ENCODE peak calls at places on chromosomes 12 and 14, in four cellular contexts. One of them, this sample, is unnamed.

GRCh38 chr12:98058838-98059237 is 456.6 kb upstream of the TMPO start:
- DNase-seq in OCI-LY7: no peak
- DNase-seq in spleen: no peak
- DNase-seq in progenitor cell of endocrine pancreas: no peak
- DNase-seq in this sample: no peak

GRCh38 chr14:95226801-95227200 is 69.5 kb upstream of the DICER1 start:
- DNase-seq in OCI-LY7: no peak
- DNase-seq in spleen: no peak
- DNase-seq in progenitor cell of endocrine pancreas: no peak
- DNase-seq in this sample: no peak

GRCh38 chr12:76688001-76688400 is 75.9 kb upstream of the ZDHHC17 start:
- DNase-seq in OCI-LY7: no peak
- DNase-seq in spleen: no peak
- DNase-seq in progenitor cell of endocrine pancreas: no peak
- DNase-seq in this sample: no peak

GRCh38 chr12:27615331-27615891 is 80.8 kb upstream of the REP15 start:
- DNase-seq in OCI-LY7: no peak
- DNase-seq in spleen: no peak
- DNase-seq in progenitor cell of endocrine pancreas: no peak
- DNase-seq in this sample: no peak

GRCh38 chr14:56378474-56378873 is 201.1 kb upstream of the TMEM260 start:
- DNase-seq in OCI-LY7: no peak
- DNase-seq in spleen: no peak
- DNase-seq in progenitor cell of endocrine pancreas: no peak
- DNase-seq in this sample: no peak

GRCh38 chr12:106897082-106897481 is 58.6 kb upstream of the TMEM263 start:
- DNase-seq in OCI-LY7: no peak
- DNase-seq in spleen: no peak
- DNase-seq in progenitor cell of endocrine pancreas: no peak
- DNase-seq in this sample: no peak

GRCh38 chr14:94000986-94001385 is 3.9 kb downstream of the CCDC197 start:
- DNase-seq in OCI-LY7: no peak
- DNase-seq in spleen: no peak
- DNase-seq in progenitor cell of endocrine pancreas: no peak
- DNase-seq in this sample: no peak

GRCh38 chr12:121534495-121535148 is 46.2 kb downstream of the KDM2B start:
- DNase-seq in OCI-LY7: peak; percentile 18
- DNase-seq in spleen: no peak
- DNase-seq in progenitor cell of endocrine pancreas: no peak
- DNase-seq in this sample: no peak

GRCh38 chr12:61911113-61911512 is 349.1 kb upstream of the USP15 start:
- DNase-seq in OCI-LY7: no peak
- DNase-seq in spleen: no peak
- DNase-seq in progenitor cell of endocrine pancreas: no peak
- DNase-seq in this sample: no peak

GRCh38 chr12:8780389-8780788 is 42.0 kb upstream of the A2ML1 start:
- DNase-seq in OCI-LY7: peak; percentile 33
- DNase-seq in spleen: no peak
- DNase-seq in progenitor cell of endocrine pancreas: no peak
- DNase-seq in this sample: no peak

GRCh38 chr12:59844775-59845174 is 248.9 kb downstream of the SLC16A7 start:
- DNase-seq in OCI-LY7: no peak
- DNase-seq in spleen: no peak
- DNase-seq in progenitor cell of endocrine pancreas: no peak
- DNase-seq in this sample: no peak

GRCh38 chr12:59847127-59847526 is 251.3 kb downstream of the SLC16A7 start:
- DNase-seq in OCI-LY7: no peak
- DNase-seq in spleen: no peak
- DNase-seq in progenitor cell of endocrine pancreas: no peak
- DNase-seq in this sample: no peak

DNA sequence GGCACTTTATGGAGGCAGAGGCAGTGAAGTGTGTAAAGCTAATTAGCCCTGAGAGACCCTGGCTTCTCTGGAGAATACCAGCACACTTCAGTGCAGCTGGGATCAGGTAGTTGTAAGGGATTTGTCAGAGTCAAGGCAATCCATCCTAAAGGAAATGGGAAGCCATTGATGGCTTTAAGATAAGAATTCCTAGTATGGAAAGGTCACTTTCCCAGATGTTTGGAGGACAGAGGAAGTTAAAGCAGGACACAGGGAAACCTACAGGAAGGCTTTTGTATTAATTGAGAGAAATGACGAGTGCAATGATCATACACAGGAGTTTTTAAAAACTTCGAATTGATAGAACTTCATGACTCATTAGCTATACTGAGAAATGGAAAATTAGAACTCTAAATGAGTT is 254.4 kb downstream of the SLC16A7 start:
- DNase-seq in OCI-LY7: no peak
- DNase-seq in spleen: no peak
- DNase-seq in progenitor cell of endocrine pancreas: no peak
- DNase-seq in this sample: no peak
- TF ChIP-seq CTCF in OCI-LY7: no peak
- TF ChIP-seq CTCF in spleen: no peak
- TF ChIP-seq CTCF in progenitor cell of endocrine pancreas: no peak
- TF ChIP-seq CTCF in this sample: no peak

GRCh38 chr12:4117386-4118016 is 156.1 kb upstream of the CCND2 start:
- DNase-seq in OCI-LY7: no peak
- DNase-seq in spleen: no peak
- DNase-seq in progenitor cell of endocrine pancreas: no peak
- DNase-seq in this sample: no peak

GRCh38 chr12:4118017-4118510 is 155.5 kb upstream of the CCND2 start:
- DNase-seq in OCI-LY7: peak; percentile 74
- DNase-seq in spleen: no peak
- DNase-seq in progenitor cell of endocrine pancreas: no peak
- DNase-seq in this sample: peak; percentile 76

GRCh38 chr12:4114986-4115385 is 158.6 kb upstream of the CCND2 start:
- DNase-seq in OCI-LY7: no peak
- DNase-seq in spleen: no peak
- DNase-seq in progenitor cell of endocrine pancreas: no peak
- DNase-seq in this sample: no peak

GRCh38 chr12:4116251-4117111 is 157.1 kb upstream of the CCND2 start:
- DNase-seq in OCI-LY7: peak; percentile 12
- DNase-seq in spleen: no peak
- DNase-seq in progenitor cell of endocrine pancreas: no peak
- DNase-seq in this sample: no peak

GRCh38 chr12:4115570-4115969 is 158.0 kb upstream of the CCND2 start:
- DNase-seq in OCI-LY7: no peak
- DNase-seq in spleen: no peak
- DNase-seq in progenitor cell of endocrine pancreas: no peak
- DNase-seq in this sample: no peak
- TF ChIP-seq CTCF in OCI-LY7: peak; percentile 18
- TF ChIP-seq CTCF in spleen: no peak
- TF ChIP-seq CTCF in progenitor cell of endocrine pancreas: peak; percentile 19
- TF ChIP-seq CTCF in this sample: no peak

GRCh38 chr12:53224268-53224896 is 7.6 kb downstream of the RARG start:
- DNase-seq in OCI-LY7: no peak
- DNase-seq in spleen: peak; percentile 61
- DNase-seq in progenitor cell of endocrine pancreas: no peak
- DNase-seq in this sample: no peak
- TF ChIP-seq CTCF in OCI-LY7: peak; percentile 57
- TF ChIP-seq CTCF in spleen: no peak
- TF ChIP-seq CTCF in progenitor cell of endocrine pancreas: peak; percentile 48
- TF ChIP-seq CTCF in this sample: no peak

DNA sequence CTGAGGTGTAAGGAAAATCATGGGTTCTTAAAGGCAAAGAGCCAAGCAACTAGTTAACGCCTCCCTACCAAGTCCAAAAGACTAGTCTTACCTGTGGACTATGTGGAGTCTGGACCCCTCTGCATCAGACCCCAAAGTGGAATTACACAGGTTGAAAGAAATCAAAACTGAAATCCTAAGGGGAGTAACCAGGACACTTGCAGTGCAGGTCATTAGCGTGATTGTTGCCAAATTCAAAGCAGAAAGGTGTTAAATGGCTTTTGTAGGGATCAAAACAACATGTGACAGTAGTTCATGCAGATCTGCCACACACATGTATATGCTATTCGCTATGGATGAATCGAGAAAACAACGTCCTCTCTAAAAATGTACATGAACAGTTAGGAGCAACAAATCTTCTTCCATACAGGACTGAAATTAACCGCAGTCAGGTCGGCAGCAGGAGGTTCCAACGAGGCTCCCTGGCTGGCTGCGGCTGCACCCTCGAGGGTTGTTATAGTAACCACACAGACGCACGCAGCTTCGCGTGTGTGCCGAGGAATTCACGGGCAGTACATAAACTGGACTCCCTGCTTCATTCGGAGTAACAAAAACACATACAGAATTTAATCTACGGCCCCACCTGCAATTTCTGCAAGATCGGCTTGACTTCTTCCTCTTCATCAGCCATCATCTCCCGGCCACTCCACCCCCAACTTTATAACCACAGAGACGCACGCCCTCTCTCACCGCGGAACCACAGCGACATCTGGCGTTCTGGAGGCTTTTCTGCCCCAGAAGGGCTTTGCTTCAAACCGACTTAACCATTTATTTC is at the start of gene TTC5:
- DNase-seq in OCI-LY7: peak; percentile 90
- DNase-seq in spleen: peak; percentile 94
- DNase-seq in progenitor cell of endocrine pancreas: peak; percentile 70
- DNase-seq in this sample: peak; percentile 81
- TF ChIP-seq CTCF in OCI-LY7: peak; percentile 98
- TF ChIP-seq CTCF in spleen: peak; percentile 93
- TF ChIP-seq CTCF in progenitor cell of endocrine pancreas: peak; percentile 96
- TF ChIP-seq CTCF in this sample: peak; percentile 95

GRCh38 chr14:67536087-67536486 is 3.0 kb downstream of the PLEKHH1 start:
- DNase-seq in OCI-LY7: no peak
- DNase-seq in spleen: no peak
- DNase-seq in progenitor cell of endocrine pancreas: no peak
- DNase-seq in this sample: no peak

GRCh38 chr14:67533754-67534085 is 630 bp downstream of the PLEKHH1 start:
- DNase-seq in OCI-LY7: no peak
- DNase-seq in spleen: no peak
- DNase-seq in progenitor cell of endocrine pancreas: no peak
- DNase-seq in this sample: no peak

GRCh38 chr14:67532998-67533753 is at the start of gene PLEKHH1:
- DNase-seq in OCI-LY7: no peak
- DNase-seq in spleen: peak; percentile 88
- DNase-seq in progenitor cell of endocrine pancreas: peak; percentile 76
- DNase-seq in this sample: no peak

GRCh38 chr14:67529947-67530935 is 2.8 kb upstream of the PLEKHH1 start:
- DNase-seq in OCI-LY7: no peak
- DNase-seq in spleen: no peak
- DNase-seq in progenitor cell of endocrine pancreas: no peak
- DNase-seq in this sample: no peak

DNA sequence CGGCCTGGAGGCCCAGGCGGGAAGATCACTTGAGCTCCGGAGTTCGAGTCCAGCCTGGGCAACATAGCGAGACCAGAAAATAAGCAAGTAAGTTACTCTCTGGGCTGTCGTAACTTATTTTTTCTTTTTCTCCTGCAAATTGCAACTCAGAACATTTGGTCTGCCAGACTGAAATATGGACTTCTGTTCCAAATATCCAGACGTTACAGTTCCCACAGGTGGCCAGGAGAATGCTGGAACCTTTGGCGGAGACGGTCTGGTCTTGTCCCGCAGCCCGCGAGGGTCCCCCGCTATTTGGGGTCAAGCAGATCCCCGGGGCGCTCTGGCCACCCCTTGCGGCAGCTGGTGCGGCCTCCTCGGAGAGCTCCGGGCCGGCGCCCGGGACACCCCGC is 488 bp upstream of the PLEKHH1 start:
- DNase-seq in OCI-LY7: no peak
- DNase-seq in spleen: no peak
- DNase-seq in progenitor cell of endocrine pancreas: no peak
- DNase-seq in this sample: no peak
- TF ChIP-seq CTCF in OCI-LY7: no peak
- TF ChIP-seq CTCF in spleen: no peak
- TF ChIP-seq CTCF in progenitor cell of endocrine pancreas: no peak
- TF ChIP-seq CTCF in this sample: no peak

GRCh38 chr14:74084277-74085046 is at the start of the genes ALDH6A1 and LIN52:
- DNase-seq in OCI-LY7: peak; percentile 100
- DNase-seq in spleen: peak; percentile 99
- DNase-seq in progenitor cell of endocrine pancreas: peak; percentile 99
- DNase-seq in this sample: peak; percentile 99
- TF ChIP-seq CTCF in OCI-LY7: peak; percentile 51
- TF ChIP-seq CTCF in spleen: peak; percentile 8
- TF ChIP-seq CTCF in progenitor cell of endocrine pancreas: no peak
- TF ChIP-seq CTCF in this sample: peak; percentile 6

GRCh38 chr14:28754209-28754985 is 12.2 kb upstream of the FOXG1 start:
- DNase-seq in OCI-LY7: peak; percentile 32
- DNase-seq in spleen: no peak
- DNase-seq in progenitor cell of endocrine pancreas: no peak
- DNase-seq in this sample: no peak

GRCh38 chr14:28755198-28755794 is 11.3 kb upstream of the FOXG1 start:
- DNase-seq in OCI-LY7: no peak
- DNase-seq in spleen: no peak
- DNase-seq in progenitor cell of endocrine pancreas: no peak
- DNase-seq in this sample: no peak

GRCh38 chr14:28746247-28746646 is 20.3 kb upstream of the FOXG1 start:
- DNase-seq in OCI-LY7: no peak
- DNase-seq in spleen: no peak
- DNase-seq in progenitor cell of endocrine pancreas: no peak
- DNase-seq in this sample: no peak

GRCh38 chr14:28755930-28756895 is 10.4 kb upstream of the FOXG1 start:
- DNase-seq in OCI-LY7: no peak
- DNase-seq in spleen: no peak
- DNase-seq in progenitor cell of endocrine pancreas: no peak
- DNase-seq in this sample: no peak

GRCh38 chr14:28751467-28752058 is 15.0 kb upstream of the FOXG1 start:
- DNase-seq in OCI-LY7: peak; percentile 31
- DNase-seq in spleen: no peak
- DNase-seq in progenitor cell of endocrine pancreas: peak; percentile 32
- DNase-seq in this sample: no peak
- TF ChIP-seq CTCF in OCI-LY7: peak; percentile 74
- TF ChIP-seq CTCF in spleen: no peak
- TF ChIP-seq CTCF in progenitor cell of endocrine pancreas: peak; percentile 71
- TF ChIP-seq CTCF in this sample: peak; percentile 9

GRCh38 chr14:68094158-68094557 is 274.6 kb downstream of the RAD51B start:
- DNase-seq in OCI-LY7: no peak
- DNase-seq in spleen: no peak
- DNase-seq in progenitor cell of endocrine pancreas: no peak
- DNase-seq in this sample: no peak
- TF ChIP-seq CTCF in OCI-LY7: no peak
- TF ChIP-seq CTCF in spleen: no peak
- TF ChIP-seq CTCF in progenitor cell of endocrine pancreas: no peak
- TF ChIP-seq CTCF in this sample: no peak